ENCODE peak calls at places on chromosomes 13 and 19, in eight cellular contexts. L is right lobe of liver, X is adrenal gland, I is Peyer's patch, K is A549, A is heart left ventricle, D is tibial nerve, M is transverse colon. U is an unnamed sample.

GRCh38 chr19:18541992-18542935 is 1.1 kb downstream of the FKBP8 start:
- DNase-seq in M (no peak), I (no peak), D (no peak), X (no peak), L (no peak), K (no peak), A (no peak), U (no peak)

GRCh38 chr19:15200575-15201364 is at the start of gene NOTCH3:
- DNase-seq in L (no peak), K (no peak), D (no peak), M (no peak), I (no peak), X (no peak), A (peak), U (no peak)

GRCh38 chr13:97568850-97569249 is 134.9 kb downstream of the RAP2A start:
- DNase-seq in D (no peak), I (no peak), L (no peak), X (no peak), A (no peak), K (no peak), M (peak), U (no peak)

GRCh38 chr13:33945477-33945876 is 127.5 kb downstream of the RFC3 start:
- DNase-seq in L (no peak), M (no peak), X (no peak), D (no peak), A (no peak), K (no peak), I (no peak), U (no peak)

GRCh38 chr13:39779337-39780270 is 124.1 kb downstream of the COG6 start:
- DNase-seq in A (no peak), L (no peak), X (no peak), M (no peak), I (no peak), K (no peak), D (peak), U (no peak)

GRCh38 chr19:46601318-46602224 is at the start of gene CALM3:
- DNase-seq in D (no peak), X (peak), A (peak), L (peak), K (no peak), I (peak), M (no peak), U (no peak)

GRCh38 chr13:46684287-46685001 is 112.5 kb downstream of the ESD start:
- DNase-seq in L (no peak), I (no peak), X (no peak), K (no peak), M (no peak), D (no peak), A (no peak), U (no peak)

GRCh38 chr19:7326105-7326877 is 22.4 kb upstream of the ARHGEF18 start:
- DNase-seq in A (no peak), D (peak), I (no peak), L (no peak), M (peak), X (peak), K (no peak), U (no peak)

GRCh38 chr13:95099541-95099940 is 201.7 kb downstream of the ABCC4 start:
- DNase-seq in M (no peak), D (no peak), I (no peak), A (no peak), X (no peak), K (peak), L (no peak), U (no peak)

GRCh38 chr19:19613456-19613855 is 5.0 kb downstream of the PBX4 start:
- DNase-seq in M (peak), K (peak), A (no peak), I (no peak), D (no peak), X (no peak), L (no peak), U (no peak)

GRCh38 chr19:33456845-33457220 is 64.8 kb downstream of the PEPD start:
- DNase-seq in L (peak), X (no peak), K (no peak), I (no peak), M (no peak), A (no peak), D (no peak), U (no peak)

GRCh38 chr19:42175952-42176648 is 41.4 kb downstream of the DEDD2 start:
- DNase-seq in I (no peak), D (no peak), A (no peak), X (no peak), M (no peak), L (no peak), K (peak), U (no peak)

GRCh38 chr13:95485045-95485517 is 67.4 kb upstream of the CLDN10 start:
- DNase-seq in A (no peak), I (no peak), D (no peak), K (no peak), L (no peak), M (no peak), X (no peak), U (no peak)

DNA sequence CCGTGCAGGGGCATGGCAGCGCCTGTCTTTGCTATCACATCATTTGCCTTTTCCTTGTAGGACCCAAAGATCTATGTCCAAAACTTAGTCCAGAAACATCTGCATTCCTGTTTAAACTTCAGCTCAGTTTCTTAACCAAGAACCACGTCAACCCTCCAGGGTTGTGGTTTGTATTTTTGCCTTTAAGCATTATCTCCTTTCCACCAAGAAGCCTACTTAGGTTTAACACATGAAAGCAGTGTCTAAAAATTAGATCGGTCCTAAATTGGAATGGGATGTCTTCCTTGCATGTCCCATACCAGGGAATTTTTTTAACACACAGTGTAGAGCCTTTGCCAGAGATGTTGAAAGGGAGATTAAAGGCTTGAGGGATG is 38.8 kb downstream of the DHRS12 start:
- DNase-seq in K (no peak), I (no peak), A (no peak), X (no peak), M (no peak), D (no peak), L (no peak), U (no peak)
- H3K27ac ChIP-seq in K (peak), I (peak), A (peak), X (peak), M (peak), D (peak), L (no peak), U (peak)

GRCh38 chr13:48235100-48235813 is 2.3 kb downstream of the ITM2B start:
- DNase-seq in K (no peak), A (no peak), M (peak), D (no peak), X (peak), I (no peak), L (no peak), U (no peak)
- TF ChIP-seq POLR2A in K (no peak), A (peak), M (peak), D (peak), X (peak), I (peak), L (peak), U (peak)

DNA sequence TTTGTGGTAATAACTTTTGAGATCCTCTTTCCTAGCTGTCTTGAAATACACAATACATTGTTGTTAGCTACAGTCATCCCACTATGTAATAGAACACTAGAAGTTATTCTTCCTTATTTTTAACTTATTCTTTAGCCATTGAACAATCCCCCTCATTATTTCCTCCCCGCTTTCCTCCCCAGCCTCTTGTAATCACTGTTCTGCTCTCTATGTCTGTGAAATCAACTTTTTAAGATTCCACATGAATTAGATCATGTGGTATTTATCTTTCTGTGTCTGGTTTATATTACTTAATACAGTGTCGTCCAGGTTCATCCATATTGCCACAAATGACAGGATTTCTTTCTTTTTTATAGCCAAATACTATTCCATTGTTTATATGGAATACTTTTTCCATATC is 72.9 kb downstream of the SLC10A2 start:
- DNase-seq in K (no peak), I (no peak), D (no peak), M (no peak), X (no peak), A (no peak), L (no peak), U (no peak)
- H3K27ac ChIP-seq in K (no peak), I (no peak), D (no peak), M (no peak), X (no peak), A (no peak), L (no peak), U (no peak)

GRCh38 chr19:35153701-35154534 is 617 bp upstream of the FXYD5 start:
- DNase-seq in X (no peak), I (no peak), A (peak), D (no peak), K (peak), M (peak), L (no peak), U (no peak)

GRCh38 chr19:35155981-35156672 is 1.6 kb downstream of the FXYD5 start:
- DNase-seq in M (no peak), L (no peak), A (no peak), D (no peak), K (no peak), X (no peak), I (no peak), U (no peak)

GRCh38 chr19:35155441-35155840 is 906 bp downstream of the FXYD5 start:
- DNase-seq in K (no peak), D (no peak), I (no peak), A (no peak), M (no peak), L (no peak), X (no peak), U (no peak)

GRCh38 chr19:35156673-35157014 is 2.1 kb downstream of the FXYD5 start:
- DNase-seq in M (no peak), A (no peak), L (no peak), D (no peak), K (no peak), I (no peak), X (no peak), U (no peak)

DNA sequence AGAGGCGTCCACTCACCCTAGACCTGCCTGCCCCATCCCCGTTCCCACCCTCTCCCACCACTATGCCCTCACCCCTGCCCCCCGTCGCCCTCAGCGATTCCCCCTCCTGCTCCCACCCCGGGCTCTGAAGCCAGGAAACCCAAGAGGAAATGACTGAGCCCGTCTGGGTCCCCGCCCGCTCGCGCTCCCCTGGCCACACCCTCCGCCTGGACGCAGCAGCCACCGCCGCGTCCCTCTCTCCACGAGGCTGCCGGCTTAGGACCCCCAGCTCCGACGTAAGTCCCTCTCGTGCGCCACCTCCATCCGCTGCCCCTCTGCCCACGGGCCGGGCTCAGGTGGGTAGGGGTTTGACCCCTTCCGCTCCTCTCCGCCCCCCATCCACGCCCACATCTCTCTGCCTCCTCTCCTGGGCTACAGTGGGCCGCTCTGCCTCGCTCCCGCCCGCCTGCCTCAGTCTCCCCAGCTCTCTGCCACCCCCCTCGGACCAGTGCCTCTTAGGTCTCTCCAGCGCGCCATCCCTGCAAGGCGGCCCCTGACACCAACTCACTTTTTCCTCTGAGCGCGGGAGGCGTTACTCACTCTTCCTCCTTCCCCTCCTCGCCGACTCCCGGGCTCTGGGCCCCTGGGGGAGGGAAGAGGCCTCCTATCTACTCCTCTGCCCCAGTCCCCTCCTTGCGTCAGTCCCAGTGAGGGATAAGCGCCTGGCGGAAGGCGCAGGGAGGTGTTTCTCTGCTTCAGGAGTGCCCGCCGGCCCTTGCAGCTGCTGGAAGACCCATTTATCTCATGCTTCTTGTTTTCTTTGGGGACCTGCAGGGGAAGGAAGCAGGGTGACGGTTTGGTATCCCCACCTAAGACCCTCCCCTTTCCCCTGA is at the start of gene FXYD5:
- DNase-seq in I (no peak), A (peak), M (peak), K (peak), L (peak), D (no peak), X (peak), U (peak)
- TF ChIP-seq POLR2A in I (no peak), A (peak), M (peak), K (peak), L (peak), D (peak), X (no peak), U (peak)

U was measured in uterus.